ENCODE peak calls at places on chromosomes 11 and 22, in eight cellular contexts. E is psoas muscle; U is uterus; K is A549; X is Karpas-422; V is lower lobe of right lung; J is sigmoid colon; Z is CD8-positive, alpha-beta T cell. F is an unnamed sample.

GRCh38 chr11:75802913-75803820 is 11.8 kb upstream of the UVRAG start:
- DNase-seq in E (peak; percentile 66), U (peak; percentile 76), K (peak; percentile 68), X (peak; percentile 89), V (peak; percentile 68), J (peak; percentile 88), Z (peak; percentile 58), F (peak; percentile 47)

GRCh38 chr11:13324709-13325108 is 47.1 kb downstream of the BMAL1 start:
- DNase-seq in E (no peak), U (no peak), K (no peak), X (no peak), V (no peak), J (no peak), Z (no peak), F (no peak)

GRCh38 chr11:128302425-128303186 is 284.8 kb downstream of the ETS1 start:
- DNase-seq in E (no peak), U (no peak), K (no peak), X (no peak), V (no peak), J (no peak), Z (peak; percentile 88), F (peak; percentile 67)

GRCh38 chr22:29156507-29156906 is 49.2 kb upstream of the EMID1 start:
- DNase-seq in E (no peak), U (no peak), K (no peak), X (peak; percentile 69), V (no peak), J (peak; percentile 46), Z (no peak), F (no peak)

GRCh38 chr11:15258433-15259350 is 144.0 kb downstream of the INSC start:
- DNase-seq in E (no peak), U (no peak), K (peak; percentile 62), X (peak; percentile 77), V (no peak), J (no peak), Z (no peak), F (no peak)

GRCh38 chr11:27830206-27830605 is 130.0 kb upstream of the BDNF start:
- DNase-seq in E (no peak), U (no peak), K (no peak), X (no peak), V (no peak), J (no peak), Z (no peak), F (no peak)

GRCh38 chr22:21646608-21647590 is 4.8 kb downstream of the SDF2L1 start:
- DNase-seq in E (peak; percentile 69), U (peak; percentile 77), K (peak; percentile 77), X (peak; percentile 94), V (peak; percentile 74), J (peak; percentile 85), Z (peak; percentile 80), F (peak; percentile 93)

GRCh38 chr22:19879996-19880785 is 25.5 kb upstream of the GNB1L start:
- DNase-seq in E (peak; percentile 10), U (peak; percentile 12), K (no peak), X (no peak), V (peak; percentile 30), J (peak; percentile 56), Z (no peak), F (no peak)

GRCh38 chr11:20042025-20042639 is 118.1 kb downstream of the DBX1 start:
- DNase-seq in E (no peak), U (no peak), K (peak; percentile 30), X (no peak), V (no peak), J (no peak), Z (no peak), F (no peak)

GRCh38 chr11:61838921-61839320 is 10.8 kb downstream of the FADS2 start:
- DNase-seq in E (no peak), U (no peak), K (no peak), X (no peak), V (no peak), J (no peak), Z (no peak), F (no peak)

GRCh38 chr22:46726066-46726985 is 11.7 kb downstream of the CERK start:
- DNase-seq in E (no peak), U (no peak), K (no peak), X (no peak), V (no peak), J (no peak), Z (no peak), F (no peak)

GRCh38 chr11:114060402-114061052 is 1.0 kb downstream of the ZBTB16 start:
- DNase-seq in E (peak; percentile 48), U (no peak), K (no peak), X (no peak), V (peak; percentile 71), J (peak; percentile 75), Z (peak; percentile 38), F (no peak)

GRCh38 chr22:41256254-41256897 is 15.6 kb upstream of the CHADL start:
- DNase-seq in E (no peak), U (peak; percentile 39), K (peak; percentile 66), X (no peak), V (no peak), J (no peak), Z (no peak), F (no peak)

GRCh38 chr22:29202231-29203192 is 3.2 kb upstream of the EMID1 start:
- DNase-seq in E (peak; percentile 56), U (no peak), K (peak; percentile 24), X (peak; percentile 86), V (peak; percentile 67), J (no peak), Z (peak; percentile 41), F (peak; percentile 75)

GRCh38 chr11:73792584-73792983 is 4.9 kb downstream of the MRPL48 start:
- DNase-seq in E (no peak), U (no peak), K (no peak), X (no peak), V (no peak), J (no peak), Z (no peak), F (no peak)

GRCh38 chr11:23573430-23573829 is 713.2 kb upstream of the CCDC179 start:
- DNase-seq in E (no peak), U (no peak), K (no peak), X (no peak), V (no peak), J (no peak), Z (no peak), F (no peak)

GRCh38 chr11:126465573-126466287 is 110.2 kb downstream of the ST3GAL4 start:
- DNase-seq in E (no peak), U (no peak), K (no peak), X (peak; percentile 62), V (no peak), J (no peak), Z (no peak), F (peak; percentile 70)

GRCh38 chr11:31995525-31996123 is 95.2 kb upstream of the RCN1 start:
- DNase-seq in E (no peak), U (no peak), K (peak; percentile 1), X (no peak), V (no peak), J (no peak), Z (no peak), F (no peak)

GRCh38 chr22:42695294-42695693 is 25.4 kb downstream of the A4GALT start:
- DNase-seq in E (peak; percentile 61), U (no peak), K (no peak), X (no peak), V (no peak), J (no peak), Z (no peak), F (no peak)

GRCh38 chr11:36574486-36574885 is 6.7 kb downstream of the RAG1 start:
- DNase-seq in E (no peak), U (no peak), K (no peak), X (no peak), V (no peak), J (no peak), Z (no peak), F (no peak)

GRCh38 chr22:38327396-38327795 is 10.2 kb upstream of the CSNK1E start:
- DNase-seq in E (no peak), U (no peak), K (no peak), X (no peak), V (no peak), J (no peak), Z (no peak), F (no peak)
- H3K4me3 ChIP-seq in E (no peak overlapping the region), U (no peak overlapping the region), K (no peak overlapping the region), X (no peak overlapping the region), V (no peak overlapping the region), J (no peak overlapping the region), Z (no peak overlapping the region), F (no peak overlapping the region)

GRCh38 chr11:106464728-106465127 is 387.3 kb downstream of the AASDHPPT start:
- DNase-seq in E (no peak), U (no peak), K (no peak), X (no peak), V (no peak), J (no peak), Z (no peak), F (no peak)
- H3K4me1 ChIP-seq in E (no peaks in the 10 kb centered on the region), U (peaks cover 17% of the 10 kb centered on the region), K (peaks cover 32% of the 10 kb centered on the region), X (no peaks in the 10 kb centered on the region), V (peaks cover 6% of the 10 kb centered on the region), J (no peaks in the 10 kb centered on the region), Z (no peaks in the 10 kb centered on the region), F (peaks cover 15% of the 10 kb centered on the region)

DNA sequence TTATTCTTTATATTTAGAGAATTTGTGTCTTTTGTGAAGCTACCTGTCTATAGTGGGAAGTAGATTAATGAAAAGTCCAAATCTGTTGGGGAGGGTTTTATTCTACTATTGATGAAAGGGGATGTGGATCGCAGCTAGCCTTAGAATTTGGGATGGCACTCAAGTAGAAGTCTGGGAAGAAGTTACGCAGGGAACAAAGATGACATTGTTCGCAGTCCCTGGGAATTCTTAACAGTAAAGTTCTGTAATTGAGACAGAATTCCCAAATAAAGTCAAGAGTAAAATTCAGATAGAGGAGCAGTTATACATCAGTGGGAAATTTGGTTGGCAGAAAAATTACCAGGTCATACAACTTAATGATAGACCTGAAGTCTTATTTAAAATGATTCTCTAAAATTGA is 64.1 kb downstream of the ATM start:
- DNase-seq in E (no peak), U (no peak), K (no peak), X (no peak), V (no peak), J (no peak), Z (no peak), F (no peak)
- H3K27ac ChIP-seq in E (no peak overlapping the region), U (no peak overlapping the region), K (no peak overlapping the region), X (no peak overlapping the region), V (no peak overlapping the region), J (no peak overlapping the region), Z (no peak overlapping the region), F (no peak overlapping the region)

GRCh38 chr11:64409278-64409677 is 50.3 kb downstream of the RPS6KA4 start:
- DNase-seq in E (no peak), U (no peak), K (no peak), X (no peak), V (no peak), J (no peak), Z (no peak), F (peak; percentile 51)
- H3K4me3 ChIP-seq in E (no peak overlapping the region), U (no peak overlapping the region), K (no peak overlapping the region), X (no peak overlapping the region), V (no peak overlapping the region), J (no peak overlapping the region), Z (no peak overlapping the region), F (peak overlapping the region; percentile 44)

GRCh38 chr11:67435727-67436458 is 1.6 kb downstream of the PTPRCAP start:
- DNase-seq in E (no peak), U (no peak), K (no peak), X (no peak), V (no peak), J (no peak), Z (no peak), F (no peak)
- H3K4me1 ChIP-seq in E (peaks cover under 1% of the 10 kb centered on the region), U (no peaks in the 10 kb centered on the region), K (peaks cover 15% of the 10 kb centered on the region), X (peaks cover 69% of the 10 kb centered on the region), V (peaks cover 19% of the 10 kb centered on the region), J (no peaks in the 10 kb centered on the region), Z (peaks cover 67% of the 10 kb centered on the region), F (peaks cover 8% of the 10 kb centered on the region)

F was measured in SJCRH30.